ENCODE peak calls at places on chromosomes 6 and 20, in four cellular contexts. R is fibroblast of the conjunctiva, W is kidney glomerular epithelial cell, P is cardiac fibroblast. Q is an unnamed sample.
A peak's percentile ranks its signal among the peaks of the same experiment; 100 is the strongest.

GRCh38 chr20:7285918-7286556 is 518.6 kb downstream of the BMP2 start:
- DNase-seq in R (peak; percentile 82), W (peak; percentile 72), P (peak; percentile 95), Q (peak; percentile 29)

GRCh38 chr6:166419268-166419667 is 36.5 kb upstream of the MPC1 start:
- DNase-seq in R (no peak), W (no peak), P (peak; percentile 35), Q (no peak)

GRCh38 chr6:98836025-98836961 is 1.9 kb downstream of the POU3F2 start:
- DNase-seq in R (no peak), W (no peak), P (no peak), Q (no peak)

GRCh38 chr6:73258721-73259120 is 4.3 kb downstream of the KHDC1 start:
- DNase-seq in R (no peak), W (no peak), P (peak; percentile 4), Q (no peak)

GRCh38 chr6:170023620-170024521 is 267.0 kb downstream of the DLL1 start:
- DNase-seq in R (no peak), W (no peak), P (no peak), Q (no peak)

GRCh38 chr6:117397536-117398227 is 28.1 kb downstream of the ROS1 start:
- DNase-seq in R (peak; percentile 5), W (no peak), P (peak; percentile 16), Q (no peak)

GRCh38 chr20:58598271-58599015 is 52.6 kb upstream of the STX16 start:
- DNase-seq in R (peak; percentile 61), W (no peak), P (peak; percentile 66), Q (no peak)

GRCh38 chr6:55108469-55109130 is 65.7 kb upstream of the HCRTR2 start:
- DNase-seq in R (no peak), W (no peak), P (no peak), Q (no peak)

GRCh38 chr6:52984247-52984646 is 10.8 kb downstream of the GSTA4 start:
- DNase-seq in R (no peak), W (peak; percentile 16), P (no peak), Q (no peak)

GRCh38 chr20:32672982-32673727 is 586 bp downstream of the C20orf203 start:
- DNase-seq in R (no peak), W (no peak), P (no peak), Q (no peak)

GRCh38 chr6:157090736-157091135 is 232.6 kb downstream of the TMEM242 start:
- DNase-seq in R (no peak), W (no peak), P (no peak), Q (no peak)

Q was measured in epithelial cell of proximal tubule.